ENCODE peak calls at places on chromosomes 13 and 19, in five cellular contexts. Q is dorsolateral prefrontal cortex, F is GM04503, M is GM04504, V is HFF-Myc. T is an unnamed sample.

GRCh38 chr13:98994080-98994479 is 16.2 kb upstream of the DOCK9 start:
- DNase-seq in F (no peak), V (no peak), M (no peak), Q (no peak), T (no peak)

GRCh38 chr13:47087841-47088240 is 191.0 kb upstream of the HTR2A start:
- DNase-seq in F (peak), V (no peak), M (peak), Q (no peak), T (no peak)

GRCh38 chr19:19053508-19054314 is 10.1 kb upstream of the SLC25A42 start:
- DNase-seq in F (no peak), V (no peak), M (no peak), Q (peak), T (no peak)

GRCh38 chr19:4844348-4845179 is 13.1 kb upstream of the TICAM1 start:
- DNase-seq in M (peak), F (peak), V (no peak), Q (no peak), T (no peak)

GRCh38 chr13:113879017-113879416 is 15.1 kb upstream of the GAS6 start:
- DNase-seq in M (no peak), F (no peak), V (no peak), Q (no peak), T (no peak)

GRCh38 chr13:52156724-52157251 is 2.6 kb downstream of the NEK3 start:
- DNase-seq in M (no peak), F (no peak), V (no peak), Q (no peak), T (no peak)

GRCh38 chr13:98141091-98141490 is 1.8 kb upstream of the FARP1 start:
- DNase-seq in V (no peak), M (no peak), F (no peak), Q (no peak), T (no peak)

GRCh38 chr13:57557979-57558529 is 73.5 kb upstream of the PCDH17 start:
- DNase-seq in V (no peak), M (no peak), Q (no peak), F (no peak), T (no peak)

GRCh38 chr13:62246581-62246980 is 830.9 kb upstream of the PCDH20 start:
- DNase-seq in M (no peak), F (no peak), V (no peak), Q (no peak), T (no peak)

GRCh38 chr19:3609779-3610719 is 3.4 kb upstream of the TBXA2R start:
- DNase-seq in Q (no peak), V (no peak), F (no peak), M (no peak), T (no peak)

GRCh38 chr13:106651442-106651841 is 83.5 kb upstream of the ARGLU1 start:
- DNase-seq in Q (no peak), M (no peak), V (no peak), F (no peak), T (no peak)

GRCh38 chr13:112576191-112576590 is 11.8 kb downstream of the TUBGCP3 start:
- DNase-seq in V (no peak), Q (no peak), M (no peak), F (no peak), T (no peak)

GRCh38 chr19:17686592-17687042 is 1.5 kb downstream of the UNC13A start:
- DNase-seq in Q (peak), V (no peak), M (no peak), F (no peak), T (no peak)

GRCh38 chr13:35963982-35964665 is 167.1 kb downstream of the DCLK1 start:
- DNase-seq in F (no peak), M (no peak), V (no peak), Q (no peak), T (no peak)

GRCh38 chr13:31409678-31410356 is 210.0 kb downstream of the B3GLCT start:
- DNase-seq in V (no peak), Q (no peak), F (no peak), M (no peak), T (no peak)

GRCh38 chr13:35485451-35485850 is 9.0 kb upstream of the MAB21L1 start:
- DNase-seq in Q (no peak), M (no peak), F (no peak), V (no peak), T (no peak)

GRCh38 chr13:26050568-26051230 is 1.1 kb downstream of the SHISA2 start:
- DNase-seq in V (no peak), Q (peak), M (no peak), F (no peak), T (no peak)

GRCh38 chr13:97849305-97849704 is 104.2 kb upstream of the IPO5 start:
- DNase-seq in Q (no peak), F (no peak), V (peak), M (no peak), T (peak)

GRCh38 chr19:16067205-16067938 is 8.9 kb upstream of the TPM4 start:
- DNase-seq in Q (no peak), M (peak), V (no peak), F (no peak), T (no peak)

GRCh38 chr19:31109626-31110025 is 239.6 kb downstream of the TSHZ3 start:
- DNase-seq in Q (no peak), V (no peak), M (no peak), F (no peak), T (no peak)

GRCh38 chr19:41914191-41914834 is 13.9 kb downstream of the ERFL start:
- DNase-seq in F (no peak), M (no peak), V (no peak), Q (no peak), T (no peak)

GRCh38 chr19:11197291-11198174 is at the start of gene KANK2:
- DNase-seq in V (no peak), M (peak), Q (peak), F (no peak), T (no peak)

GRCh38 chr13:93039131-93039530 is 187.5 kb upstream of the GPC6 start:
- DNase-seq in Q (no peak), F (peak), M (no peak), V (no peak), T (no peak)

GRCh38 chr13:73782781-73783180 is 351.4 kb downstream of the KLF12 start:
- DNase-seq in F (no peak), Q (no peak), V (no peak), M (no peak), T (no peak)

GRCh38 chr13:29411493-29411892 is 184.0 kb downstream of the SLC7A1 start:
- DNase-seq in V (peak), Q (no peak), M (peak), F (peak), T (no peak)

GRCh38 chr19:45547965-45548609 is 36.5 kb downstream of the OPA3 start:
- DNase-seq in M (peak), Q (no peak), F (peak), V (no peak), T (no peak)

GRCh38 chr19:47228168-47228936 is 2.6 kb downstream of the BBC3 start:
- DNase-seq in Q (no peak), F (no peak), V (no peak), M (no peak), T (no peak)

GRCh38 chr13:33940898-33941297 is 122.9 kb downstream of the RFC3 start:
- DNase-seq in M (no peak), V (no peak), Q (no peak), F (no peak), T (no peak)

GRCh38 chr19:4555657-4556561 is 3.6 kb downstream of the SEMA6B start:
- DNase-seq in V (no peak), Q (no peak), F (no peak), M (no peak), T (no peak)

GRCh38 chr13:104074326-104074725 is 1008.1 kb upstream of the SLC10A2 start:
- DNase-seq in V (no peak), Q (no peak), M (no peak), F (no peak), T (no peak)

GRCh38 chr13:51252954-51253531 is 30.8 kb downstream of the FAM124A start:
- DNase-seq in Q (no peak), F (no peak), M (no peak), V (no peak), T (no peak)

GRCh38 chr13:110683921-110684320 is 22.0 kb downstream of the CARS2 start:
- DNase-seq in Q (no peak), M (no peak), V (no peak), F (no peak), T (no peak)

GRCh38 chr19:52343548-52343947 is 7.5 kb downstream of the ZNF610 start:
- DNase-seq in V (no peak), F (no peak), Q (peak), M (no peak), T (no peak)

GRCh38 chr19:3366104-3366760 is at the start of gene NFIC:
- DNase-seq in F (no peak), M (peak), V (no peak), Q (peak), T (no peak)

GRCh38 chr13:110874508-110874960 is 40.3 kb downstream of the ANKRD10 start:
- DNase-seq in V (no peak), Q (peak), F (no peak), M (no peak), T (no peak)

GRCh38 chr19:41195675-41196497 is 2.9 kb downstream of the CYP2S1 start:
- DNase-seq in F (no peak), Q (no peak), M (no peak), V (no peak), T (no peak)